ENCODE peak calls at places on chromosome 20, in four cellular contexts. One of them, this sample, is unnamed.

GRCh38 chr20:53608456-53609413 is 15.1 kb upstream of the ZNF217 start:
- DNase-seq in stomach: peak; percentile 29
- DNase-seq in suprapubic skin: peak; percentile 65
- DNase-seq in H1: no peak
- DNase-seq in this sample: no peak

GRCh38 chr20:6008254-6008653 is 45.6 kb downstream of the LRRN4 start:
- DNase-seq in stomach: peak; percentile 64
- DNase-seq in suprapubic skin: peak; percentile 81
- DNase-seq in H1: no peak
- DNase-seq in this sample: no peak

GRCh38 chr20:32674362-32674789 is 635 bp upstream of the C20orf203 start:
- DNase-seq in stomach: peak; percentile 56
- DNase-seq in suprapubic skin: no peak
- DNase-seq in H1: no peak
- DNase-seq in this sample: no peak

GRCh38 chr20:11556410-11556809 is 361.3 kb upstream of the BTBD3 start:
- DNase-seq in stomach: no peak
- DNase-seq in suprapubic skin: no peak
- DNase-seq in H1: no peak
- DNase-seq in this sample: no peak

GRCh38 chr20:36754656-36755222 is 8.8 kb upstream of the NDRG3 start:
- DNase-seq in stomach: no peak
- DNase-seq in suprapubic skin: no peak
- DNase-seq in H1: no peak
- DNase-seq in this sample: no peak

GRCh38 chr20:8385247-8385646 is 253.2 kb downstream of the PLCB1 start:
- DNase-seq in stomach: peak; percentile 31
- DNase-seq in suprapubic skin: no peak
- DNase-seq in H1: no peak
- DNase-seq in this sample: no peak

GRCh38 chr20:45993197-45993951 is 15.3 kb upstream of the MMP9 start:
- DNase-seq in stomach: peak; percentile 52
- DNase-seq in suprapubic skin: no peak
- DNase-seq in H1: no peak
- DNase-seq in this sample: no peak

GRCh38 chr20:5159928-5160327 is 33.1 kb downstream of the CDS2 start:
- DNase-seq in stomach: no peak
- DNase-seq in suprapubic skin: no peak
- DNase-seq in H1: no peak
- DNase-seq in this sample: no peak

GRCh38 chr20:1417273-1417672 is 24.4 kb upstream of the FKBP1A start:
- DNase-seq in stomach: no peak
- DNase-seq in suprapubic skin: no peak
- DNase-seq in H1: no peak
- DNase-seq in this sample: no peak

GRCh38 chr20:21101453-21102251 is 4.5 kb downstream of the LINC00237 start:
- DNase-seq in stomach: no peak
- DNase-seq in suprapubic skin: no peak
- DNase-seq in H1: no peak
- DNase-seq in this sample: peak; percentile 70

GRCh38 chr20:24890286-24890685 is 58.8 kb upstream of the CST7 start:
- DNase-seq in stomach: no peak
- DNase-seq in suprapubic skin: no peak
- DNase-seq in H1: no peak
- DNase-seq in this sample: peak; percentile 88

DNA sequence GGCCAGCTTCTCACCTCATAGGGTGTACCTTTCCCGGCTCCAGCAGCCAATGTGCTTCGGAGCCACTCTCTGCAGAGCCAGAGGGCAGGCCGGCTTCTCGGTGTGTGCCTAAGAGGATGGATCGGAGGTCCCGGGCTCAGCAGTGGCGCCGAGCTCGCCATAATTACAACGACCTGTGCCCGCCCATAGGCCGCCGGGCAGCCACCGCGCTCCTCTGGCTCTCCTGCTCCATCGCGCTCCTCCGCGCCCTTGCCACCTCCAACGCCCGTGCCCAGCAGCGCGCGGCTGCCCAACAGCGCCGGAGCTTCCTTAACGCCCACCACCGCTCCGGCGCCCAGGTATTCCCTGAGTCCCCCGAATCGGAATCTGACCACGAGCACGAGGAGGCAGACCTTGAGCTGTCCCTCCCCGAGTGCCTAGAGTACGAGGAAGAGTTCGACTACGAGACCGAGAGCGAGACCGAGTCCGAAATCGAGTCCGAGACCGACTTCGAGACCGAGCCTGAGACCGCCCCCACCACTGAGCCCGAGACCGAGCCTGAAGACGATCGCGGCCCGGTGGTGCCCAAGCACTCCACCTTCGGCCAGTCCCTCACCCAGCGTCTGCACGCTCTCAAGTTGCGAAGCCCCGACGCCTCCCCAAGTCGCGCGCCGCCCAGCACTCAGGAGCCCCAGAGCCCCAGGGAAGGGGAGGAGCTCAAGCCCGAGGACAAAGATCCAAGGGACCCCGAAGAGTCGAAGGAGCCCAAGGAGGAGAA is 10.5 kb downstream of the GNAS-AS1 start:
- DNase-seq in stomach: no peak
- DNase-seq in suprapubic skin: no peak
- DNase-seq in H1: no peak
- DNase-seq in this sample: no peak
- TF ChIP-seq POLR2AphosphoS5 in stomach: no peak
- TF ChIP-seq POLR2AphosphoS5 in suprapubic skin: no peak
- TF ChIP-seq POLR2AphosphoS5 in H1: no peak
- TF ChIP-seq POLR2AphosphoS5 in this sample: no peak

GRCh38 chr20:62401331-62401779 is 5.7 kb downstream of the CABLES2 start:
- DNase-seq in stomach: no peak
- DNase-seq in suprapubic skin: no peak
- DNase-seq in H1: no peak
- DNase-seq in this sample: no peak
- TF ChIP-seq CTCF in stomach: no peak
- TF ChIP-seq CTCF in suprapubic skin: peak; percentile 30
- TF ChIP-seq CTCF in H1: peak; percentile 69
- TF ChIP-seq CTCF in this sample: no peak

GRCh38 chr20:49287555-49288249 is 9.8 kb upstream of the ZNFX1 start:
- DNase-seq in stomach: no peak
- DNase-seq in suprapubic skin: no peak
- DNase-seq in H1: no peak
- DNase-seq in this sample: no peak
- TF ChIP-seq POLR2AphosphoS5 in stomach: no peak
- TF ChIP-seq POLR2AphosphoS5 in suprapubic skin: no peak
- TF ChIP-seq POLR2AphosphoS5 in H1: peak; percentile 97
- TF ChIP-seq POLR2AphosphoS5 in this sample: no peak

GRCh38 chr20:15838466-15838865 is 734.8 kb downstream of the KIF16B start:
- DNase-seq in stomach: no peak
- DNase-seq in suprapubic skin: no peak
- DNase-seq in H1: no peak
- DNase-seq in this sample: no peak

GRCh38 chr20:15836634-15837033 is 736.6 kb downstream of the KIF16B start:
- DNase-seq in stomach: no peak
- DNase-seq in suprapubic skin: no peak
- DNase-seq in H1: no peak
- DNase-seq in this sample: no peak

GRCh38 chr20:15834857-15835256 is 738.4 kb downstream of the KIF16B start:
- DNase-seq in stomach: no peak
- DNase-seq in suprapubic skin: no peak
- DNase-seq in H1: no peak
- DNase-seq in this sample: no peak

GRCh38 chr20:15837563-15837962 is 735.7 kb downstream of the KIF16B start:
- DNase-seq in stomach: no peak
- DNase-seq in suprapubic skin: no peak
- DNase-seq in H1: no peak
- DNase-seq in this sample: no peak

DNA sequence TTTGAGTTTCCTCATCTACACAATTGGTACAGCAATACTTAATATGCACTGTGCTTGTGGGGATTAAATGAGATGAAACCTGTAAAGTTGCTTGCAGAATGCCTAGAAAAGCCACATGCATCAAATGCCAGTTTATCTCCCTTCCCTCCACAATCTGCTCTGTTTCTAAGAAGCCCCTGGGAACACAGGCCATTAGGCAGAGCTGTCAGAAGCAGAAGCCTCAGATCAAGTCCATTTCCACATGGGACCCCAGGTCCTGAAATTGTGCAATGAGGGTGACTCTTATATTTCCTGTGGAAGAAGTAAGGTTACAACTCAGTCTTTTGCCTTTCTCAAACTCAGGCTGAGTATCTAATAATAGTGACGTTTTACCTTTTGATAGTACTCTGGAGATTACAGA is 737.4 kb downstream of the KIF16B start:
- DNase-seq in stomach: no peak
- DNase-seq in suprapubic skin: no peak
- DNase-seq in H1: no peak
- DNase-seq in this sample: no peak
- TF ChIP-seq CTCF in stomach: no peak
- TF ChIP-seq CTCF in suprapubic skin: no peak
- TF ChIP-seq CTCF in H1: no peak
- TF ChIP-seq CTCF in this sample: no peak

GRCh38 chr20:63651942-63652191 is 1.4 kb downstream of the STMN3 start:
- DNase-seq in stomach: no peak
- DNase-seq in suprapubic skin: no peak
- DNase-seq in H1: no peak
- DNase-seq in this sample: no peak

GRCh38 chr20:63652192-63652980 is 838 bp downstream of the STMN3 start:
- DNase-seq in stomach: no peak
- DNase-seq in suprapubic skin: no peak
- DNase-seq in H1: no peak
- DNase-seq in this sample: no peak

GRCh38 chr20:63655249-63655648 is 2.0 kb upstream of the STMN3 start:
- DNase-seq in stomach: no peak
- DNase-seq in suprapubic skin: no peak
- DNase-seq in H1: no peak
- DNase-seq in this sample: no peak

GRCh38 chr20:63653974-63654680 is 903 bp upstream of the STMN3 start:
- DNase-seq in stomach: no peak
- DNase-seq in suprapubic skin: no peak
- DNase-seq in H1: no peak
- DNase-seq in this sample: no peak

DNA sequence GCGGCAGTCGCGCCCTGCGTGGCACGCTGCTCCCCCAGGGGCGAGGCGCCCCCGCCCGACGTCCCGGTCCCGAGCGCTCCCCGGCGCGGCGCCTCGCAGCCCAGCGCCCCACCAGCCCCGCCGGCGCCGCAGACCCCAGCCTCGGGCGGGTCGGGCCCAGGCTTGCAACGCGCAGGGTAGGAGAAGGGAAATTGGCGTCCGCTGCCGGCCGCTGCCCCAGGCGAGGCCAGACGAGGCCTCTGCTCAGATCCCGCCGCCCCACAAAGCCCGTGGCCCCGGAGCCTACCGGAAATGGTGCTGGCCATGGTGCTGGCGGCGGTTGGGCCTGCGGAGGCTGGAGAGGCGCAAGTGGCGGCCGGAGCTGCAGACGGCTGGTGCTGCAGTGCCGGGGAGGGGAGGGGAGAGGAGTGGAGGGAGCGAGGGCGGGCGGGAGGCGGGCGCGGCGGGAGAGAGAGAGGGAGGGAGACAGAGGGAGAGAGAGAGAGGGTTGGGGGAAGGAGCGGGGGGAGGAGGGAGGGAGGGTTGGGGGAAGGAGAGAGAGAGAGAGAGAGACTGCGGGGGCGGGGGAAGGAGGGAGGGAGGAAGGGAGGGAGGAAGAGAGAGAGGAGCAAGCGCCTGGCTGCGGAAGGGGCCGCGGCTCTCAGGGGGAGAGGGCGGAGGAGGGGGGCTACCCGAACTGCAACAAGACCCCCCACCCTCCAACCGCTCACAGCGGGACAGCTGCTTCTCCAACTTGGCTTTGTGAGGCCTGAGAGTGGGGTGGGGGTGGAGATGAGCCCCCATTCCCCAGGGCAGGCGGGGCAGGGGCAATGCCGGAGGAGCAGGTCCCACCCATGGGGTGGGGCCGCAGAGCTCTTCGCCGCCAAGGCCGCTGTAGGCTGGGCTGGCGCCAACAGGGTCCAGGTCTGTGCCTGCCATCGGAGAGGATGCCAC is at the start of gene STMN3:
- DNase-seq in stomach: peak; percentile 84
- DNase-seq in suprapubic skin: peak; percentile 92
- DNase-seq in H1: no peak
- DNase-seq in this sample: peak; percentile 95
- TF ChIP-seq POLR2AphosphoS5 in stomach: no peak
- TF ChIP-seq POLR2AphosphoS5 in suprapubic skin: no peak
- TF ChIP-seq POLR2AphosphoS5 in H1: no peak
- TF ChIP-seq POLR2AphosphoS5 in this sample: peak; percentile 70

DNA sequence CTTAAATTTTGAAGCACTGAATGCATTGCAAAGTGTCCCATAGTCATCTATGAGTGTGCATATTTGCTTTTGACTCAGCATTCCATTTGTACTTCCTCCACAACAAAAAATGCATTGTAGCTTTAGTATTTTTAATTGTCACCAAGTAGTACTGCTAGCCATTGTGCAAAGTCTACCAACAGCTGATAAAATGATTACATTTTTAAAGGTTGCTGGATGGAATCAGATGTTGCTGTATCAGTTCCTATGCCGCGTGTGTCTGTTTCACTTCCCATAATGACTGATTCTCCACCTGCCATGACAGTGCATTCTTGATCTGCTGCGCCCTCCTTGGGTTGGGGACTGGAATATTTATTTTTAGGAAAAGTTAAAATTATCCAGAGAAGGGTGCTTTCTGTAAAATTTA is 41.2 kb downstream of the SLX4IP start:
- DNase-seq in stomach: no peak
- DNase-seq in suprapubic skin: no peak
- DNase-seq in H1: no peak
- DNase-seq in this sample: no peak
- TF ChIP-seq CTCF in stomach: no peak
- TF ChIP-seq CTCF in suprapubic skin: no peak
- TF ChIP-seq CTCF in H1: no peak
- TF ChIP-seq CTCF in this sample: no peak

This sample was measured in esophagus muscularis mucosa.